ENCODE peak calls at places on chromosomes 2 and 18, in seven cellular contexts. J is epithelial cell of esophagus, R is pancreas, L is activated gamma-delta T cell, D is GM13977, S is HT1080, C is NCI-H2081. O is an unnamed sample.

GRCh38 chr2:185522472-185522871 is 216.1 kb upstream of the FSIP2 start:
- DNase-seq in J (peak), R (no peak), L (no peak), D (no peak), S (no peak), C (no peak), O (no peak)

GRCh38 chr2:240300840-240301239 is 134.6 kb upstream of the GPC1 start:
- DNase-seq in J (no peak), R (no peak), L (no peak), D (no peak), S (no peak), C (no peak), O (no peak)

GRCh38 chr2:190835303-190835930 is 45.2 kb upstream of the GLS start:
- DNase-seq in J (peak), R (no peak), L (no peak), D (no peak), S (peak), C (no peak), O (peak)

GRCh38 chr2:179981085-179981484 is 26.0 kb downstream of the CWC22 start:
- DNase-seq in J (peak), R (no peak), L (no peak), D (no peak), S (no peak), C (peak), O (no peak)

GRCh38 chr2:136741471-136741870 is 23.9 kb upstream of the THSD7B start:
- DNase-seq in J (no peak), R (no peak), L (no peak), D (no peak), S (no peak), C (no peak), O (no peak)

GRCh38 chr18:47250415-47251046 is 929 bp downstream of the SKOR2 start:
- DNase-seq in J (no peak), R (no peak), L (no peak), D (no peak), S (no peak), C (no peak), O (no peak)

GRCh38 chr2:158060862-158061435 is 40.7 kb upstream of the UPP2 start:
- DNase-seq in J (peak), R (no peak), L (no peak), D (no peak), S (no peak), C (no peak), O (no peak)

GRCh38 chr18:75809392-75809791 is 381.9 kb upstream of the SMIM21 start:
- DNase-seq in J (no peak), R (no peak), L (no peak), D (no peak), S (no peak), C (no peak), O (no peak)

GRCh38 chr2:83282067-83282795 is 1176.8 kb downstream of the SUCLG1 start:
- DNase-seq in J (no peak), R (no peak), L (no peak), D (no peak), S (no peak), C (no peak), O (no peak)

GRCh38 chr2:53442783-53443182 is 324.8 kb upstream of the CHAC2 start:
- DNase-seq in J (peak), R (no peak), L (no peak), D (no peak), S (peak), C (no peak), O (no peak)

GRCh38 chr2:20212459-20212870 is 12.5 kb downstream of the SDC1 start:
- DNase-seq in J (peak), R (no peak), L (no peak), D (peak), S (no peak), C (no peak), O (no peak)

GRCh38 chr2:167581961-167582574 is 665.3 kb downstream of the STK39 start:
- DNase-seq in J (peak), R (no peak), L (no peak), D (no peak), S (no peak), C (no peak), O (no peak)

GRCh38 chr18:13184396-13184795 is 34.2 kb upstream of the LDLRAD4 start:
- DNase-seq in J (no peak), R (no peak), L (no peak), D (no peak), S (no peak), C (no peak), O (no peak)

GRCh38 chr2:210199186-210199765 is 26.0 kb downstream of the ACADL start:
- DNase-seq in J (peak), R (no peak), L (no peak), D (no peak), S (peak), C (peak), O (peak)

GRCh38 chr18:41940506-41941215 is 14.4 kb upstream of the PIK3C3 start:
- DNase-seq in J (peak), R (no peak), L (no peak), D (no peak), S (peak), C (no peak), O (no peak)

GRCh38 chr2:149001496-149001895 is 37.0 kb upstream of the LYPD6B start:
- DNase-seq in J (no peak), R (no peak), L (no peak), D (no peak), S (no peak), C (no peak), O (no peak)

GRCh38 chr2:207546822-207547221 is 17.1 kb downstream of the CREB1 start:
- DNase-seq in J (peak), R (no peak), L (no peak), D (no peak), S (no peak), C (no peak), O (no peak)

GRCh38 chr2:240637901-240638175 is 12.6 kb downstream of the GPR35 start:
- DNase-seq in J (no peak), R (no peak), L (no peak), D (no peak), S (no peak), C (no peak), O (no peak)

GRCh38 chr2:117359266-117359970 is 455.1 kb upstream of the DDX18 start:
- DNase-seq in J (no peak), R (no peak), L (no peak), D (no peak), S (no peak), C (peak), O (no peak)